ENCODE peak calls at places on chromosomes 6 and 20, in six cellular contexts. S, U, M, P, Q and E are unnamed samples.

GRCh38 chr6:129884211-129884610 is 23.1 kb upstream of the TMEM244 start:
- DNase-seq in S (no peak), U (no peak), M (no peak), P (no peak), Q (no peak), E (no peak)

GRCh38 chr6:43107344-43108062 is 31.4 kb downstream of the PTK7 start:
- DNase-seq in S (no peak), U (no peak), M (no peak), P (no peak), Q (no peak), E (no peak)

GRCh38 chr20:62678553-62678952 is 30.1 kb upstream of the NTSR1 start:
- DNase-seq in S (no peak), U (no peak), M (no peak), P (no peak), Q (peak), E (no peak)

GRCh38 chr20:34643919-34644318 is 33.0 kb downstream of the PIGU start:
- DNase-seq in S (peak), U (no peak), M (no peak), P (peak), Q (peak), E (no peak)

GRCh38 chr6:129872591-129872990 is 11.5 kb upstream of the TMEM244 start:
- DNase-seq in S (no peak), U (no peak), M (no peak), P (no peak), Q (no peak), E (no peak)

GRCh38 chr20:25295386-25296093 is 47.7 kb downstream of the PYGB start:
- DNase-seq in S (no peak), U (no peak), M (no peak), P (peak), Q (no peak), E (peak)

GRCh38 chr20:4151342-4151741 is 136.0 kb upstream of the RNF24 start:
- DNase-seq in S (no peak), U (no peak), M (no peak), P (no peak), Q (no peak), E (no peak)

GRCh38 chr6:21151178-21151956 is 442.2 kb upstream of the SOX4 start:
- DNase-seq in S (no peak), U (no peak), M (no peak), P (no peak), Q (no peak), E (no peak)

GRCh38 chr6:113684382-113684901 is 172.7 kb upstream of the MARCKS start:
- DNase-seq in S (no peak), U (no peak), M (no peak), P (peak), Q (no peak), E (no peak)

GRCh38 chr20:31788578-31788977 is 30.6 kb upstream of the MYLK2 start:
- DNase-seq in S (no peak), U (no peak), M (no peak), P (peak), Q (no peak), E (no peak)

GRCh38 chr20:35039146-35039545 is 53.5 kb downstream of the TRPC4AP start:
- DNase-seq in S (no peak), U (no peak), M (no peak), P (peak), Q (no peak), E (no peak)

GRCh38 chr20:32446301-32447100 is 88.4 kb downstream of the ASXL1 start:
- DNase-seq in S (no peak), U (no peak), M (no peak), P (no peak), Q (no peak), E (no peak)

GRCh38 chr20:59320426-59320825 is 20.0 kb downstream of the EDN3 start:
- DNase-seq in S (no peak), U (no peak), M (no peak), P (no peak), Q (no peak), E (no peak)

GRCh38 chr20:48480391-48480790 is 347.4 kb downstream of the PREX1 start:
- DNase-seq in S (no peak), U (no peak), M (no peak), P (no peak), Q (no peak), E (no peak)

GRCh38 chr20:20237093-20237959 is 130.6 kb upstream of the INSM1 start:
- DNase-seq in S (no peak), U (peak), M (peak), P (peak), Q (peak), E (peak)

GRCh38 chr6:39804666-39805065 is 12.5 kb downstream of the DAAM2 start:
- DNase-seq in S (no peak), U (no peak), M (no peak), P (peak), Q (peak), E (no peak)

GRCh38 chr20:32680544-32681174 is 6.9 kb upstream of the C20orf203 start:
- DNase-seq in S (no peak), U (no peak), M (no peak), P (no peak), Q (no peak), E (no peak)

GRCh38 chr6:79413562-79414002 is 123.6 kb downstream of the LCA5 start:
- DNase-seq in S (no peak), U (no peak), M (no peak), P (peak), Q (peak), E (no peak)

GRCh38 chr6:82176616-82177015 is 70.9 kb downstream of the IBTK start:
- DNase-seq in S (no peak), U (no peak), M (no peak), P (no peak), Q (peak), E (no peak)

GRCh38 chr6:73652637-73653570 is 888 bp downstream of the SLC17A5 start:
- DNase-seq in S (peak), U (peak), M (no peak), P (peak), Q (peak), E (peak)

GRCh38 chr6:45590225-45590624 is 212.5 kb upstream of the SUPT3H start:
- DNase-seq in S (no peak), U (no peak), M (peak), P (peak), Q (peak), E (no peak)

GRCh38 chr20:722822-723644 is 45.3 kb downstream of the SLC52A3 start:
- DNase-seq in S (no peak), U (no peak), M (no peak), P (no peak), Q (no peak), E (no peak)

GRCh38 chr6:119348308-119349040 is 1.1 kb downstream of the MAN1A1 start:
- DNase-seq in S (peak), U (no peak), M (no peak), P (no peak), Q (peak), E (peak)

GRCh38 chr6:20569000-20569610 is 34.8 kb downstream of the CDKAL1 start:
- DNase-seq in S (no peak), U (no peak), M (no peak), P (peak), Q (no peak), E (no peak)

GRCh38 chr6:145206247-145206907 is 528.9 kb downstream of the EPM2A start:
- DNase-seq in S (no peak), U (no peak), M (no peak), P (no peak), Q (peak), E (peak)

GRCh38 chr6:14321992-14322772 is 204.6 kb downstream of the CD83 start:
- DNase-seq in S (no peak), U (peak), M (no peak), P (no peak), Q (no peak), E (no peak)

GRCh38 chr6:33704215-33704817 is 7.2 kb downstream of the UQCC2 start:
- DNase-seq in S (no peak), U (no peak), M (no peak), P (no peak), Q (no peak), E (no peak)

GRCh38 chr6:149211046-149211571 is 106.4 kb upstream of the TAB2 start:
- DNase-seq in S (no peak), U (no peak), M (no peak), P (peak), Q (peak), E (no peak)

GRCh38 chr6:44219815-44220784 is 3.3 kb upstream of the SLC29A1 start:
- DNase-seq in S (no peak), U (no peak), M (no peak), P (no peak), Q (no peak), E (no peak)

GRCh38 chr20:20003088-20003954 is 13.8 kb upstream of the NAA20 start:
- DNase-seq in S (no peak), U (no peak), M (no peak), P (peak), Q (peak), E (peak)

GRCh38 chr6:118739976-118740771 is 88.8 kb upstream of the CEP85L start:
- DNase-seq in S (no peak), U (no peak), M (no peak), P (peak), Q (peak), E (no peak)

GRCh38 chr6:166307981-166308768 is at the start of gene PRR18:
- DNase-seq in S (no peak), U (no peak), M (peak), P (no peak), Q (no peak), E (no peak)

GRCh38 chr6:67630146-67630545 is 1004.9 kb upstream of the ADGRB3 start:
- DNase-seq in S (no peak), U (no peak), M (no peak), P (no peak), Q (peak), E (no peak)

GRCh38 chr6:142716097-142716496 is 228.9 kb downstream of the HIVEP2 start:
- DNase-seq in S (no peak), U (no peak), M (no peak), P (no peak), Q (no peak), E (no peak)
- TF ChIP-seq CTCF in S (no peak), U (no peak), M (no peak), P (no peak), Q (no peak), E (no peak)

GRCh38 chr6:110731898-110732297 is 83.4 kb downstream of the CDK19 start:
- DNase-seq in S (no peak), U (no peak), M (no peak), P (no peak), Q (no peak), E (no peak)
- TF ChIP-seq CTCF in S (no peak), U (peak), M (no peak), P (no peak), Q (no peak), E (no peak)

DNA sequence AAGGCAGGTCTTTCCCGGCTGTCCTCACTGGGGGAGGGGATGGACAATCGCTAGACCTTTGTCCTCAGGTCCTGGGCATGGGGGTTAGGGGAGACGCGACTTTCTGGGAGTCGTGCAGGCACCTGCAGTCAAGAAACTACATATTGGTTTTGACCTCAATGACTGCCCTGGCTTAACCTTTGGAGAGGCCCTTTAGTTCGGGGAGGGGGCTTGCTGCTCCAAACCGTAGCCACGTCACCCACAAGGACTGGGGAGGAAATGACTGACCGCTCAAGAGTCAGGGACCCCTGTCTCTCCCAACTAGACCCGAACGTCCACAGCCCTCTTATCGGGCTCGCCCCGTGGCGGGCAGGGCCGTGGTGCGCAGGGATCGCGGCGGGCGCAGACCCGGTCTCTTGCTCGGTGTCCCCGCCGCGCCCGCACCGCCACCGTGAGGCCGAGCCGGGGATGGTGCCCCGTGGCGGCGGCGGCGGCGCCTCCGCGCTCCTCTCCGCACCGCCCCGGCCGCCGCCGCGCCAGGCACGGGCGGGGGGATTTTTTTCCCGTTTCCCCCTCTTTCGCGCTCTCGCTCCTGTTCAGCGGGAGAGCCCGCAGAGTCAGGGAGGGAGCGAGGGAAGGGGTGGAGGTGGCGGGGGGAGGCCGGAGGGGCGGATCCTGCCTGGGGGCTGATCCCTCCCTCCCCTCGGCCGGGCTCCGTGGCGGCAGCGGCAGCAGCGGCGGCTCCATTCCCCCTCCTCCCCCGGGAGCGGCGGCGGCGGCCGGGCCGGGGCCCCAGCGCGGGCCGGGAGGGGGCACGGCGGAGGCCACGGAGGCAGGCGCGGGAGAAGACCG is at the start of gene BRPF3:
- DNase-seq in S (peak), U (no peak), M (peak), P (peak), Q (peak), E (peak)
- TF ChIP-seq CTCF in S (no peak), U (no peak), M (peak), P (peak), Q (peak), E (peak)

GRCh38 chr6:8065519-8065911 is 1.3 kb upstream of the BLOC1S5 start:
- DNase-seq in S (no peak), U (no peak), M (no peak), P (no peak), Q (no peak), E (no peak)

GRCh38 chr6:8066108-8066507 is 1.9 kb upstream of the BLOC1S5 start:
- DNase-seq in S (no peak), U (no peak), M (no peak), P (no peak), Q (no peak), E (no peak)

GRCh38 chr6:8063762-8064637 is at the start of gene BLOC1S5:
- DNase-seq in S (peak), U (peak), M (peak), P (peak), Q (peak), E (peak)

GRCh38 chr6:8061736-8062135 is 2.5 kb downstream of the BLOC1S5 start:
- DNase-seq in S (no peak), U (no peak), M (no peak), P (no peak), Q (no peak), E (no peak)

DNA sequence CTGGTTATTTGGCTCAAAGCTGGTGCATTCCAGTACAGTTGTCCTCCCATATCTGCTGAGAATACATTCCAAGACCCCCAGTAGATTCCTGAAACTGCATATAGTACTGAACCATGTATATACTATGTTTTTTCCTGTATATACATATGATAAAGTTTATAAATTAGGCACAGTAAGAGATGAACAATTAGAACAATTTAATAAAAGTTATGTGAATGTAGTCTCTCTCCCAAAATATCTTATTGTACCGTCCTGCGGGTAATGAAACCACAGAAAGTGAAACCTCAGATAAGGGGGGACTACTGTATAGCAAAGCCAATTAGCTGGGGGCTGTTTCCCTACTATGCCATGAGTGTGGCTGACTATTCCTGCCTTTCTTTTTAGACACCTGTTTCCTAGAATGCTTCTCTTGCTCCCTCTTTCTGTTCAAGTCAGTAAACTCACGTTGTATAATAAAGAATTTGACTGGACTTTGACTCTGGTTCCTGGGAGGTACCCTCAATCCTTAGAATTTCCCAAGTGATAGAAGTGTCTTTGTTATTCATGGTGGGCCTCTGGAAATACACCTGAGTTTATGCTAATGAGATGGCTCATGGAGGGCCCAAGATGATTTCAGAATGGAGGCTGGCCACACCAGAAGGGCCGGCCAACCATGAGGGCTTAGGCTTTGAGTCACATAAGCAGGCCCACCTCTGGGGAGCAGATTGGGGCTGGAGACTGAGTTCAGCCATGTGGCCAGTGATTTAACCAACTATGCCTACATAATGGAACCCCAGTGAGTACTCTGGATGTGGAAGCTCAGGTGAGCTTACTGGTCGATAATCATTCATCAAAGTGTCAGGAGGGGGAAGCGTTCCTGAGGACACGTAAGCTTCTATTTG is 689 bp upstream of the BLOC1S5 start:
- DNase-seq in S (no peak), U (no peak), M (no peak), P (no peak), Q (no peak), E (no peak)
- TF ChIP-seq CTCF in S (no peak), U (no peak), M (no peak), P (no peak), Q (no peak), E (no peak)